ENCODE peak calls at places on chromosomes 12 and 14, in seven cellular contexts. K, G, O, W, U, A and N are unnamed samples.

GRCh38 chr12:68321140-68321539 is 11.0 kb downstream of the MDM1 start:
- DNase-seq in K (no peak), G (no peak), O (no peak), W (no peak), U (no peak), A (no peak), N (no peak)

GRCh38 chr12:79769189-79769859 is 78.6 kb upstream of the PAWR start:
- DNase-seq in K (no peak), G (no peak), O (no peak), W (no peak), U (no peak), A (no peak), N (no peak)

GRCh38 chr14:36505193-36505815 is 14.7 kb downstream of the NKX2-1 start:
- DNase-seq in K (no peak), G (no peak), O (no peak), W (no peak), U (no peak), A (no peak), N (no peak)

GRCh38 chr14:91371990-91372375 is 45.6 kb downstream of the CCDC88C start:
- DNase-seq in K (no peak), G (no peak), O (no peak), W (no peak), U (no peak), A (no peak), N (no peak)

GRCh38 chr12:1184402-1184801 is 193.4 kb downstream of the ERC1 start:
- DNase-seq in K (peak; percentile 61), G (no peak), O (no peak), W (no peak), U (no peak), A (no peak), N (no peak)

GRCh38 chr12:9649532-9649940 is 20.0 kb upstream of the CLEC2D start:
- DNase-seq in K (no peak), G (no peak), O (no peak), W (no peak), U (no peak), A (no peak), N (no peak)

GRCh38 chr14:74324945-74325361 is 22.2 kb upstream of the ABCD4 start:
- DNase-seq in K (peak; percentile 37), G (no peak), O (no peak), W (no peak), U (no peak), A (no peak), N (no peak)

GRCh38 chr12:94762259-94762942 is 112.0 kb upstream of the TMCC3 start:
- DNase-seq in K (no peak), G (no peak), O (no peak), W (no peak), U (no peak), A (no peak), N (no peak)

GRCh38 chr12:86914716-86915115 is 658.5 kb upstream of the MGAT4C start:
- DNase-seq in K (peak; percentile 69), G (peak; percentile 39), O (no peak), W (no peak), U (no peak), A (no peak), N (no peak)

GRCh38 chr12:90791445-90791844 is 163.5 kb downstream of the CCER1 start:
- DNase-seq in K (no peak), G (no peak), O (no peak), W (no peak), U (no peak), A (no peak), N (no peak)

GRCh38 chr12:51323966-51324895 is at the start of gene BIN2:
- DNase-seq in K (no peak), G (no peak), O (no peak), W (no peak), U (peak; percentile 56), A (peak; percentile 74), N (no peak)

GRCh38 chr12:79674629-79675028 is 16.1 kb downstream of the PAWR start:
- DNase-seq in K (no peak), G (no peak), O (no peak), W (no peak), U (no peak), A (no peak), N (no peak)

GRCh38 chr14:99521176-99522024 is 40.2 kb downstream of the CCNK start:
- DNase-seq in K (no peak), G (no peak), O (peak; percentile 64), W (no peak), U (no peak), A (no peak), N (no peak)

GRCh38 chr12:79451988-79452387 is 238.8 kb downstream of the PAWR start:
- DNase-seq in K (peak; percentile 99), G (no peak), O (peak; percentile 85), W (peak; percentile 64), U (peak; percentile 25), A (peak; percentile 39), N (no peak)

GRCh38 chr12:33182485-33182884 is 257.1 kb downstream of the SYT10 start:
- DNase-seq in K (no peak), G (no peak), O (no peak), W (no peak), U (no peak), A (no peak), N (no peak)

GRCh38 chr14:37436519-37436918 is 158.5 kb downstream of the FOXA1 start:
- DNase-seq in K (no peak), G (no peak), O (no peak), W (peak; percentile 53), U (no peak), A (no peak), N (no peak)

GRCh38 chr14:42370056-42370455 is 763.4 kb downstream of the LRFN5 start:
- DNase-seq in K (no peak), G (no peak), O (no peak), W (no peak), U (no peak), A (no peak), N (no peak)

GRCh38 chr12:132444957-132445883 is 44.7 kb upstream of the FBRSL1 start:
- DNase-seq in K (no peak), G (no peak), O (no peak), W (no peak), U (peak; percentile 43), A (peak; percentile 60), N (no peak)

GRCh38 chr12:110039085-110039807 is 9.1 kb downstream of the C12orf76 start:
- DNase-seq in K (peak; percentile 74), G (no peak), O (no peak), W (no peak), U (peak; percentile 43), A (peak; percentile 44), N (no peak)

GRCh38 chr14:54715811-54716210 is 148.9 kb downstream of the SAMD4A start:
- DNase-seq in K (no peak), G (no peak), O (no peak), W (no peak), U (no peak), A (no peak), N (no peak)

DNA sequence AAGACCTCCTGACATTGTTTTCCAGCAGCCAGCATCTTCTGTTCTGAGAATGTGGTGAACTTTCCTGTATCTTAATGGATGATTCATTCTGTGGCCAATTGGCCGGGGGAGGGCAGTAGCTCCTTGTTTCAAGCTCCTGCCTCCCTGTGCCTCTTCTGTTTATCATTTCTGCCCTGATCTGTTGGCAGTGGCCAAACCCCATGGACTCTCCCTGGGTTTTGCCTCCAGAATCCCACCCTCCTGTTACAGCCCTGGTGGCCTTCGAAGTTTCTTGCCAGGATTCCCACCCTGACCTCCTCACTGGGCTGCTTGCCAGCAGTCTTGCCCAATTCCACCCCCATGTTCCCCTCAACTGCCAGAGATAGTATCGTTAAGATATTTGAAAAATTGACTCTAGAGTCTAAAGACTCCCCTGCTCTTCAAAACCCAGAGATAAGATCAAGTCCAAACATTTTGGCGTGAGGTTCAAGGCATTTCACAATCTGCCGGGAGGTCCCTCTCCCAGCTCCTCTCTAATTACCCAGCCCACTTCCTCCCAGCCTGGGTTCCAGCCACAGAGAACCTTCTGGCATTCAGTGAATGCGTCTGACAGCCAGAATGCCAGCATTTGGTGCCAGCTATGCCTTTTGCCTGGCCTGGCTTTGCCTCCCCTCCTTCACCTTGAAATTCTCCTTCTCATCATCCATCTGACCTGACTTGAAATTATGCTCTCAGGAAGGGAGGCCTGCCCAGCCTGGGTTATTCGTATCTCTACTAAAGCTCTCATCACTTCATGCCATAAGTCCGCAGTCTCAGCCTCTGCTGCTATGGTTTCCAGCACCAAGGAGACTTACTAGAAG is 37.7 kb upstream of the TXNRD1 start:
- DNase-seq in K (peak; percentile 80), G (peak; percentile 33), O (peak; percentile 97), W (peak; percentile 61), U (peak; percentile 38), A (peak; percentile 54), N (peak; percentile 96)
- TF ChIP-seq POLR2AphosphoS5 in K (no peak), G (no peak), O (peak; percentile 91), W (peak; percentile 73), U (peak; percentile 94), A (peak; percentile 84), N (peak; percentile 87)

DNA sequence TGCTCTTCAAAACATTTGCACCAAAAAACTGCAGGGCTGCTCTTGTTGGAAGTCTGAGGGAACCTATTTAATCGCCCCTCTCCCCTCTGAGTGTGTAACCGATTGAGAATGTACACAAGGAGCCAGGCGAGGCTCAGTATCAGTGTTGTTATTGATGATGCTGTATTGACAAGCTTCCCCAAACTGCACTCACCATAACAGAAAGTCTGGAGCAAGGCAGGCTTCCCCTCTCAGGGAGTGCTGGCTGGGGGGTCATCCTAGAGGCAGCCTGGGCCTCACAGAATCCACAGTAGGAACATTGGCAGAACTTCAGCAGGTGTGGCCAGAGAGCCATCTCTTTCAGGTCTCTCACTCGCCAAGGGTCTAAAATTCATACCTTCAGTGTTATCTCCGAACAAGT is 58.1 kb upstream of the TUNAR start:
- DNase-seq in K (no peak), G (no peak), O (no peak), W (no peak), U (no peak), A (no peak), N (peak; percentile 64)
- TF ChIP-seq POLR2AphosphoS5 in K (no peak), G (no peak), O (no peak), W (no peak), U (no peak), A (no peak), N (no peak)

DNA sequence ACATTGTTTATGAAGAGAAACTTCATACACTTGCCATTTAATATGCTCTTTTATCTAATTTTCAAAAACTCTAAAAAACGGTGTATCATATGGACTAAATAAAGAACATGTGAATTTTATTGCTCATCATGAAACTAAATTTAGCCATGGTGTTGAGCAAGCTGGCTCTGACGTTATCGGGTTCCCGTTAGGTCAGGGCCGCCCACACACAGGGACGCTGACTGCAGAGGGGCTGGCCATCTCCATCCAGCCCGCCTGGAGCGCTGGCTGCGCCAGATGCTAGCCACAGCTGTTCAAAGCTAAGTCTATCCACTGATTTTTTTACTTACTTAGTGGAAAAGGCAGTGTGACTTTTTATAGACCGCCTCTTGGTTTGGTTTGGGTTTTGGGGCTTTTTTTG is 36.5 kb upstream of the DYNC1H1 start:
- DNase-seq in K (no peak), G (no peak), O (peak; percentile 96), W (no peak), U (peak; percentile 53), A (peak; percentile 75), N (peak; percentile 96)
- TF ChIP-seq POLR2AphosphoS5 in K (no peak), G (no peak), O (peak; percentile 71), W (peak; percentile 61), U (peak; percentile 63), A (peak; percentile 61), N (peak; percentile 77)

GRCh38 chr14:101325319-101325718 is 236.0 kb upstream of the DIO3 start:
- DNase-seq in K (no peak), G (no peak), O (no peak), W (no peak), U (no peak), A (no peak), N (no peak)
- TF ChIP-seq POLR2AphosphoS5 in K (no peak), G (no peak), O (no peak), W (no peak), U (no peak), A (no peak), N (no peak)